ENCODE peak calls at places on chromosomes 7 and 10, in four cellular contexts. F, D, W and Z are unnamed samples. For H3K4me1, the result is how much of the 10 kb centered on the place peaks cover.

GRCh38 chr7:70289067-70289466 is 690.8 kb downstream of the AUTS2 start:
- DNase-seq in W (no peak), D (no peak), F (no peak), Z (no peak)

GRCh38 chr10:10311966-10312365 is 705.7 kb upstream of the CELF2 start:
- DNase-seq in W (no peak), F (no peak), D (no peak), Z (no peak)

GRCh38 chr10:130194194-130194990 is 58.2 kb downstream of the GLRX3 start:
- DNase-seq in W (no peak), D (no peak), F (no peak), Z (no peak)

GRCh38 chr10:73910764-73911552 is at the start of gene PLAU:
- DNase-seq in F (peak), D (peak), W (peak), Z (peak)

GRCh38 chr10:123507298-123507697 is 158.9 kb upstream of the GPR26 start:
- DNase-seq in D (no peak), F (no peak), W (no peak), Z (no peak)

GRCh38 chr10:69382382-69383117 is 34.2 kb downstream of the TACR2 start:
- DNase-seq in W (no peak), F (no peak), D (no peak), Z (no peak)

GRCh38 chr10:72133517-72133916 is 45.2 kb upstream of the SPOCK2 start:
- DNase-seq in F (no peak), D (no peak), W (no peak), Z (no peak)

GRCh38 chr10:84789050-84789449 is 460.7 kb downstream of the CCSER2 start:
- DNase-seq in W (no peak), D (no peak), F (no peak), Z (no peak)

GRCh38 chr7:24169077-24169624 is 114.8 kb upstream of the NPY start:
- DNase-seq in W (no peak), D (no peak), F (no peak), Z (no peak)

GRCh38 chr7:128119036-128119435 is 87.8 kb upstream of the LRRC4 start:
- DNase-seq in D (no peak), F (no peak), W (no peak), Z (no peak)

GRCh38 chr7:11951909-11952308 is 119.9 kb upstream of the THSD7A start:
- DNase-seq in F (no peak), D (no peak), W (no peak), Z (no peak)

GRCh38 chr7:2224491-2224928 is 8.2 kb downstream of the MAD1L1 start:
- DNase-seq in W (no peak), D (no peak), F (no peak), Z (no peak)

DNA sequence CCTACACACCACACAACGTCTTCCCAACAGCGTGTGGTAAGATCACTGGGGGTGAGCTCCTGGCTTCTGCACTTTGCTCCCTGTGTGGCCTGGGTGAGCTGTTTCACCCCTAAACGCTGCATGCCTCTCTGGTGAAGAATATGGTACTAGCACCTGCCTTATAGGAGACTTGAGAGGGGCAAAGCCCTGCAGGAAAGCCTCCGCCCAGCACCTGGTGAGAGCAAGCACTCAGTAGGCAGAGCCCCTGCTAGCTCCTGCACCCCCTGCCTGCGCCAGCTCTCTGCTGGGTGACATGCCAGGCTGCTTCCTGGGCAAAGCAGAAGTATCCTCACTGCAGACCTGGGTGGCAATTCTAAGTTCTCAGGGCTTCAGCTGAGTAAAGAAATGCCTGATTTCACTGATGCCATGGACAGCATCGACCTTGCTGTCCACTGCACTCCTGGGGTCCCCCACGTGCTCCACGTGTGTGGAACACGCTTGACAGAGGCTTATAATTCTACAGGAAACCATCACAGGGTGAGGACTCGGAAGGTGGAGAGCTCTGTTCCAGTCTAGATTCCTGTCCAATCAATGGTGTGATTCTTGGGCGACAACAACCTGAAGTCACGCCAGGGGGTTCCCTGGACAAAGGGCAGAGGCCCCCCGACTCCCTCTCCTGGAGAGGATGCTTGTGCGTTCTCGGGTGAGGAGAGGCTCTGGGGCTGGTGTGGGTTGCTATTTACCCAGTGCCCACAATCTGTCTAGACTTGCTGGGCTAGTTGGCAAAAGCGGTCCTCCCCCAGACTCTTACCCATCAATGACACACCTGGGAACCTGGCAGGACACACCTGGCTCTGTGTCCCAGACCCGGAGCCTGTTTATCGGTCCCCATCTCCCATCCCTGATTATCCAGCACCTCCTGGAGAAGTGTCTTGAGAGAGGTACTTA is 5.0 kb upstream of the CALML5 start:
- DNase-seq in F (no peak), W (no peak), D (no peak), Z (peak)
- H3K4me1 ChIP-seq in F (under half), W (under half), D (under half), Z (under half)

DNA sequence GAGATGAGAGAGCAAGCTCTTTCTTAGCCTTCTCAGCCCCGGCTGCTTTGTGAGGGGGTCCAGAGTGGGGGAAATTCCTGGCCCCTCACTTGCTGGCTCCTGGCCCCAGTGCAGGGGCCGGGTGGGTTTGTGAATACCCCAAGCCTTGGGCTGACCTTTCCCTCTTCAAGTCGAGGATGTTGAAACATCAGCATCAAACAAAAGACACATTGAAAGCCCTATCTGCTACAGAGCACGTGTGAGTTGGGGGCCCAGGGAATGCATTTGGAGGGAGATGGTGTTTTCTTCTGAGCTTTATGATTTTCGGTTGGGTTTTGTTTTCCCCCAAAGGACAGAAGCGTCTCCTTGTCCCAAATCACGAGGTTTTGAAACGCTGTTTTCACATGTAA is 2.8 kb downstream of the ZMIZ1 start:
- DNase-seq in D (no peak), W (no peak), F (no peak), Z (no peak)
- H3K4me3 ChIP-seq in D (peak), W (peak), F (no peak), Z (peak)

GRCh38 chr7:105988277-105988676 is 25.2 kb downstream of the CDHR3 start:
- DNase-seq in W (no peak), F (no peak), D (no peak), Z (no peak)

GRCh38 chr7:105992888-105993287 is 29.8 kb downstream of the CDHR3 start:
- DNase-seq in F (peak), D (no peak), W (no peak), Z (no peak)

GRCh38 chr7:105990141-105990540 is 27.1 kb downstream of the CDHR3 start:
- DNase-seq in W (no peak), D (no peak), F (no peak), Z (no peak)

GRCh38 chr7:105989686-105990085 is 26.6 kb downstream of the CDHR3 start:
- DNase-seq in W (no peak), D (no peak), F (no peak), Z (no peak)

GRCh38 chr7:105990726-105991465 is 27.8 kb downstream of the CDHR3 start:
- DNase-seq in D (peak), W (no peak), F (no peak), Z (no peak)
- TF ChIP-seq CTCF in D (peak), W (no peak), F (no peak), Z (no peak)

DNA sequence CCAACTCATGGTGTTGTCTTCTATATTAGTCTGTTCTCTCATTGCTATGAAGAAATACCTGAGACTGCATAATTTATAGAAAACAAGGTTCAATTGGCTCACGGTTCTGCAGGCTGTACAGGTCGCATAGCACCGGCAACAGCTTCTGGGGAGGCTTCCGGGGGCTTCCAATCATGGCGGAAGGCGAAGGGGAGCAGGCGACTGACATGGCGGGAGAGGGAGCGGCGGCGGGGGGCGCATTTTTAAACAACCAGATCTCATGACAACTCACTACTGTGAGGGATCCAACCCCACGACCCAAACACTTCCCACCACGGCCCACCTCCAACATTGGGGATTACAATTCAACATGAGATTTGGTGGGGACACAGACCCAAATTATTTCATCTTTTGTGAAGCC is 28.7 kb upstream of the GDI2 start:
- DNase-seq in D (no peak), W (no peak), F (no peak), Z (no peak)
- H3K4me1 ChIP-seq in D (under half), W (under half), F (under half), Z (under half)

DNA sequence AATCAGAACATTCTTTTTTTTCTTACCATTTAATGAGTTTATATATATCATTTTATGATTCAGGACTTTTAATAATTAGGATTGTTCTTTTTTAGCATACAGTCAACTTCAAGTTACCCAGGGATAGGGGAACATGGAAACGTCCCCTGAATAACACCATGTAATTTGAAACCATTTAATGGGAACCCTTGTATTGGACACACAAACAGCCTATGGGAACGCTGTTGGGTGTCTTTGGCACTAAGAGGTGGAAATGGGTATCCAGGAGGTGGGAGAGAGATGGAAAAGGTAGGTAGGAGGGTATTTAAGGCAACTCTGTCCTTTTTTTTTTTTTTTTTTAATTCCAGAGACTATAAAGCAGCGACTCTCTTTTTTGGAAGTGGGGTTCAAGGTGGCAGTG is 2.6 kb downstream of the LUC7L2 start:
- DNase-seq in F (no peak), W (no peak), D (no peak), Z (no peak)
- H3K4me3 ChIP-seq in F (no peak), W (no peak), D (no peak), Z (no peak)